ENCODE peak calls at places on chromosomes 16 and 17, in nine cellular contexts. O, X, T, Y, H, R, V, Z and S are unnamed samples.

GRCh38 chr17:34654276-34654675 is 74.9 kb downstream of the TMEM132E start:
- DNase-seq in O (no peak), X (no peak), T (no peak), Y (no peak), H (no peak), R (no peak), V (no peak), Z (no peak), S (no peak)

GRCh38 chr17:66032082-66032712 is 159.7 kb downstream of the CEP112 start:
- DNase-seq in O (no peak), X (no peak), T (no peak), Y (no peak), H (no peak), R (no peak), V (no peak), Z (no peak), S (no peak)

GRCh38 chr16:4935231-4935855 is 1.6 kb downstream of the PPL start:
- DNase-seq in O (peak), X (peak), T (peak), Y (peak), H (peak), R (peak), V (peak), Z (no peak), S (no peak)

GRCh38 chr16:66357523-66357928 is 9.0 kb upstream of the CDH5 start:
- DNase-seq in O (peak), X (peak), T (no peak), Y (peak), H (peak), R (peak), V (peak), Z (peak), S (no peak)

GRCh38 chr16:84036982-84037425 is 5.6 kb downstream of the SLC38A8 start:
- DNase-seq in O (no peak), X (no peak), T (no peak), Y (no peak), H (no peak), R (no peak), V (no peak), Z (no peak), S (no peak)

GRCh38 chr17:28230011-28230410 is 89.0 kb upstream of the TMEM97 start:
- DNase-seq in O (peak), X (no peak), T (peak), Y (peak), H (no peak), R (no peak), V (no peak), Z (no peak), S (no peak)

GRCh38 chr16:10984509-10984908 is 40.1 kb downstream of the CLEC16A start:
- DNase-seq in O (no peak), X (no peak), T (no peak), Y (no peak), H (no peak), R (no peak), V (no peak), Z (no peak), S (no peak)

GRCh38 chr16:745739-746138 is 4.9 kb upstream of the CIAO3 start:
- DNase-seq in O (no peak), X (no peak), T (no peak), Y (no peak), H (no peak), R (no peak), V (no peak), Z (peak), S (peak)

GRCh38 chr17:68292689-68293040 is 1.4 kb downstream of the ARSG start:
- DNase-seq in O (no peak), X (no peak), T (no peak), Y (no peak), H (no peak), R (no peak), V (no peak), Z (no peak), S (no peak)

GRCh38 chr16:88959022-88959421 is 18.0 kb downstream of the CBFA2T3 start:
- DNase-seq in O (no peak), X (no peak), T (no peak), Y (no peak), H (no peak), R (no peak), V (no peak), Z (no peak), S (no peak)

GRCh38 chr16:88955906-88956305 is 21.1 kb downstream of the CBFA2T3 start:
- DNase-seq in O (no peak), X (no peak), T (no peak), Y (no peak), H (no peak), R (no peak), V (no peak), Z (no peak), S (no peak)

GRCh38 chr16:88957456-88957767 is 19.6 kb downstream of the CBFA2T3 start:
- DNase-seq in O (no peak), X (no peak), T (no peak), Y (no peak), H (no peak), R (no peak), V (no peak), Z (no peak), S (no peak)

GRCh38 chr16:88957887-88958577 is 19.0 kb downstream of the CBFA2T3 start:
- DNase-seq in O (no peak), X (no peak), T (no peak), Y (no peak), H (no peak), R (no peak), V (no peak), Z (no peak), S (no peak)

DNA sequence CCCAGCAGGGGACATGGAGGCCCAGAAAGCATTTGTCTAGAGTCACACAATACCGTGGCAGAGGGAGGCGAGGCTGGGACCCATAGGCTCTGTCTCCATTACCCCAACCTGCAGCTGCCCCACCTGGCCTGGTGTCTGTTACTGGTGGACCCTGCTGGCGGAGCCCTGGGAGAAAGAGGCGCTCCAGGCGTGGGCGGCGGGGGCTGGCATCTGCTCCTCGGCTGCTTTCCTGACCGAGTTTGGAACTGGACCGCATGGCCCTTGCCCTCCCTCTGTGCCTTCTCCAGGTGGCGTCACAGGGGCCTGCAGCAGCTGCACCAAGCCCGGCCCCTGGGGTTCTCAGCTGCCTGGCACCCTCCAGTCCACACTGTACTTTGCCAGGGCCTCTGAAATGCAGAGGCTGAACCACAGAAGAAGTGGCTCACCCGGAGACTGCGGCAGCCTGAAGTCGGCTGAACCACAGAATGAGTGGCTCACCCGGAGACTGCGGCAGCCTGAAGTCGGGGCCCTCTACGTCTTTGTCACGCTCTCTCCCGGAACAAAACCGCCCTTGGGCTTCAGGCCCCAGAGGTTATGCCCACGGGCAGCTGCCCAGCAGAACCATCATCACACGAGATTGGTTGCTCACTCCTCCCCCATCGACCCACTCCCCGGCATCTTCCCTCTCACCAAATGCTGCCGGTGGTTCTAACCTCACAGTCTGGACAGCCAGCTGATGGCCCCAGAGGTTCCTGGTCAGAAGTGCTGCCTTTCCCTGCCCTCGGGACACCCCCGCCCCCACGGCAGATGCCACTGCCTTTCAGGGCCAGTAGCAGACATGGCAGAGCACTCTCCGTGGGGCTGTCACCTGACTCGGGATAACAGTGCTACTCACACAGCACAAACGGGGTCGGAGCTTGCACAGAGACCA is 20.2 kb downstream of the CBFA2T3 start:
- DNase-seq in O (no peak), X (no peak), T (no peak), Y (no peak), H (no peak), R (no peak), V (no peak), Z (no peak), S (no peak)
- TF ChIP-seq POLR2A in O (no peak), X (no peak), T (no peak), Y (no peak), H (no peak), R (no peak), V (no peak), Z (no peak), S (no peak)

DNA sequence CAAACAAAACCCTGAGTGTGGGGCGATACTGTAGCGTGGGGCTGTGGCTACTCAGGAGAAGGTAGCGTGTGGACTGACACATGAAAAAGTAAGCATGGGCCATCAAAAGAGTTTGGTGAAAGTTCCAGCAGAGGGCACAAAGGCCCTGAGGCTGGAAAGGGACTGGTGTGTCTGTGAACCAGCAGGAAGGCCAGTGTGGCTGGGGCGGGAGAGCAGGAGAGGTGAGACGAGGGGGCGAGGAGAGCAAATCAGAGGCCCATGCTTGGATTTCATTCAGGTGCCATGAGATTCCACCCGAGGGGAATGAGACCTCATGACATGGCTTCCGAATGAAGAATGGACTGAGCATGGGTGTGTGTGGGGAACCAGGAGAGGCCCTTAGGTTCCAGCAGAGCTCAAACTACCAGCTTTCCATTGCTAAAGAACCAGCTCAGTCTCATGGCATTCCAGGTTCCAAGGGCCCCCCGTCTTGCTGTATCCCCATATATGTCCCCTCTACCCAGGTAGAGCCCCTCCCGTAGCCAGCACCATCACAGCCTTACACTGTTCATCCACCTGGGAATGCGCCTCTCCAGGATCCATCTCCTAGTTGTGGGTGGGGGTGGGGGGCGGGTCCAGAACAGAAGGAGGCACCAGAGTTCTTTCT is 31.1 kb downstream of the TRPV2 start:
- DNase-seq in O (no peak), X (no peak), T (no peak), Y (no peak), H (no peak), R (no peak), V (no peak), Z (no peak), S (no peak)
- TF ChIP-seq POLR2A in O (no peak), X (no peak), T (no peak), Y (no peak), H (no peak), R (no peak), V (no peak), Z (no peak), S (no peak)

DNA sequence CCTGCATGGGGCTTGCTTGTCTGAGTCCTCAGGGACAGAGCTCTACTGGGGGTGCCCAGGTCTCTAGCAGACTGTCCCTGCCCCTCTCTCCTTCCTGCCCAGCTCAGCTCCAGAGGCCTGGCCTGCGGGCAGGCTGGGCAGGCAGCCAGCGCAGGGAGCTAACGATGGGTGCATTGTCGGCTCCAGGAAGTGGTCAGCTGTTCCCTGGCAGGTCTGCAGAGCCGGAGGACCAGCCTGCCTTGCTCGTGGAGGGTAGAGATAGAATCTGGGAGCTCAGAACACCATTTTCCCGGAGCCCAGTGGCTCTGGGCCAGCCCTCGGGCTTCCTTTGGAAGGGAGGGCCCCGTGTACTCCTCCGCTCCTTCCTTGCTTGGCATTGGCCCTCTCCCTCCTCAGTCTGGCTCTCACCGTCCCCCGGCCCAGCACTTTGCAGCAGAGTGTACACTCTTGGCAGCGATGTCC is 189.6 kb downstream of the RAB11FIP4 start:
- DNase-seq in O (peak), X (peak), T (peak), Y (peak), H (peak), R (peak), V (peak), Z (no peak), S (no peak)
- TF ChIP-seq POLR2A in O (no peak), X (no peak), T (no peak), Y (no peak), H (no peak), R (no peak), V (no peak), Z (no peak), S (no peak)

DNA sequence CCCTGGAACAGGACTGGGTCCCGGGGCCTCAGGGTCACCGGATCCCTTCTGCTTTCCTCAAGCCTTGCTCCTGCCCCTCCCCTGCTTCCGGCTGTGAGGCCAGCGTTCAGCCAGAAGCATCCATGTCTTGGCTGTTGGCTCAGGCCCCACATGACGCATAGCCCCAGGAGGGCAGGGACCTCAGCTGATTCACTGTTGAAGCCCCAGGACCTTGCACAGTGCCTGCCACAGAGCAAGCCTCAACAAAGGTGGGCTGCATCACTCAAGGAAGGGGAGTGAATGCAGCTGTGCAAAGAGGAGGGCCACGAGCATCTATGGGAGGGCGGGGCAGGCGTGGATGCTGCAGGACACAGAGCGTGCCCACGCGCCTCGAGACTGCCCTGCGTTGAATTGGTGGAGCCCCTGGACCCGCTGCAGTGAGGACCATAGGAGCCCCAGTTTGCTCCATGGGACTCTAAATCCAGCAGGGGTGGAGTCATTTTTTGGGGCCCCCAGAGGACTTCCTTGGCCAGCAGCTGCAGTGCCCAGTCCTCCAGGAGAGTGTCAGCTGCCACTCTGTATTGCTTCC is 28.2 kb upstream of the ITGA3 start:
- DNase-seq in O (peak), X (peak), T (peak), Y (peak), H (peak), R (no peak), V (peak), Z (peak), S (no peak)
- TF ChIP-seq POLR2A in O (no peak), X (no peak), T (no peak), Y (no peak), H (no peak), R (no peak), V (no peak), Z (peak), S (no peak)

GRCh38 chr17:13117616-13118015 is 99.8 kb upstream of the ELAC2 start:
- DNase-seq in O (no peak), X (no peak), T (no peak), Y (no peak), H (no peak), R (no peak), V (no peak), Z (no peak), S (no peak)
- TF ChIP-seq POLR2A in O (no peak), X (no peak), T (no peak), Y (no peak), H (no peak), R (no peak), V (no peak), Z (no peak), S (no peak)

DNA sequence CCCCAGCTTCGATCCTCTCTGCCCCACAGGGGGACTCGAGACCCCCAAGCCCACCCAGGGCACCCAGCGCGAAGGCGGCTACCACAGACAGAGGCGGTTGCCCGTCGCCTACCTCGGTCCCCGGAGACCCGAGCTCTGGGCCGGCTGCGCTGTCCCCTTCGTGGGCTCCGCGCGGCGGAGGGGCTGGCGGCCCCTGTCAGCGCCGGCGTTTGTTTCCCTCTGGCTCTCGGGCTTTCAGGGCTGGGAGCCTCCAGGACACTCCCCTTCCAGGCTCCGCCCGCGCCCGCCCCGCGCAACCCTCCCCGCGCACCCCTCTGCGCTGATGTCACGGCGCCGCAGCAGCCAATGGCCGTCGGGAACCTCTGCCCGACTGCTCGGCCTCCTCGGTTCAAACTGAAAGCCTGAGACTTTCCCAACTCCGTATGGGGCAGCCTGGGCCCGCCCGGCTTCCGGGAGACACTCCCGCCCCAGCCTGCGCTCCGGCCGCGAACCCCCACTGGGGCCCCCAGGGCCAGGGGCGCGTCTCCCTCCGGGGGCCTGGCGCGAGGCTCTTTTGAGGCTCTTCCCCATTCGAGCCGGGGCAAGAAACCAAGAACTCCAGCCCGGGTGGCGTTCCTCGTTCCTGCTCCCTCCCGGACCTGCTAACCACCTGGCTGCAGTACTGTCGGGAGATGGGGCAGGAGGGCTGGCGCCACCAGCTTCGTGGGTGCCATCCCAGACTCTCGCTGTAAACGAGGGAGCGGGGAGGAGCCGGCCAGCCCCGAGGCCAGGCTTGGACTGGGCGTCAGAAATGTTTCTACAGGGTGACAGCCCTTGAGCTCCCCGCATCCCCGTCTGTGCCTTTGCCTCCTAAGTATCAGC is at the start of gene CDC42EP4:
- DNase-seq in O (peak), X (peak), T (peak), Y (peak), H (peak), R (peak), V (peak), Z (peak), S (peak)
- TF ChIP-seq POLR2A in O (peak), X (peak), T (peak), Y (peak), H (peak), R (peak), V (peak), Z (peak), S (peak)

DNA sequence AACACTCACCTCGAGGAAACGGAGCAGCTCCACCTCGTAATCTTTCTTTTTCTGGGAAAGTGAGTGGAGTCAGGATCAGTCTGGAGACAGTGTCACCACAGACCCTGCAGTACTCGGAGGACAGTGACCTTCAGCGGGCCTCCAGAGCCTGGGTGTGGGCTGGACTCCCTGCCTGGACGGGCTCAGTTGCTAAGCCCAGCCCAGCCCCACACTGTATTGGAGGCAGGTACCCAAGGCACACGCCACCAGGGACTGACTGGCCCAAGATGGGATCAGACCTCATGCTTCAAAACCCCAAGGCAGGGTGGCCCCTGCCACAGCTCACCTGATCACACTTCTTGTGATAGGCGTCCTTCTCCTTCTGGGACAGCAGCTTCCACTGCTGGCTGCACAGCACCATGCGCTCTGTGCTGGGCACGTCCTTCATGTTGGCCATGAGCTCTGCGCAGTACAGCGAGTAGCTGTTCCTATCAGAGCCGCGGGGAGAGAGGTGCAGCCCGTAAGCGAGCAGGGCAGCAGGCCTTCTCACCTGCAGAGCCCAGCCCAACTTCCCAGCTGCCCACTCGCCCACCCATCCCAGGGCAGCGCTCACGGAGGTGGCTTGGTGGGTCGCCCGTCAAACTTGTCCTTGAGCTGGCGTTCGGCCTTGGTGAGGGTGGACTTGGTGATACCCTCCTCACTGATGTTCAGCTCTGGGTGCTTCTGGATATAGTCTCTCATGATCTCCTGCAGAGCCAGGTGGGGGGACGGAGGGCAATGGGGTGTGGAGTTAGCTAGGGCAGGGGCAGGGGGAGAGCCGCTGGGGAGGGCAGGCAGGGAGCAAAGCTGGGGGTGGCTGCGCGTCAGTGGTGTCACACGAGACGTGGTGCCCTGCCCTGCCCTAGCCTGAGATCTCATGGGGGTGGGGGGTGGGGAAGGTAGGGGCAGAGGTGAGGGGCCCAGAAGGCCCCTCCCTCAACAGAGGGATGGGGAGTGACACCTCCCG is 7.9 kb downstream of the UBTF start:
- DNase-seq in O (no peak), X (no peak), T (no peak), Y (peak), H (no peak), R (no peak), V (no peak), Z (no peak), S (no peak)
- TF ChIP-seq POLR2A in O (no peak), X (no peak), T (no peak), Y (no peak), H (no peak), R (no peak), V (no peak), Z (no peak), S (peak)